ENCODE peak calls at places on chromosomes 3 and 15, in ten cellular contexts. W is iris pigment epithelial cell, D is ascending aorta, O is left ventricle myocardium inferior, K is GM12892, N is fibroblast of pulmonary artery, X is PC-9, L is nucleus accumbens, A is astrocyte, B is neural progenitor cell. E is an unnamed sample.

GRCh38 chr3:192022412-192022811 is 561.4 kb downstream of the PYDC2 start:
- DNase-seq in W (peak), D (no peak), O (no peak), K (no peak), N (peak), X (no peak), L (no peak), A (peak), B (no peak), E (peak)

GRCh38 chr15:74108111-74108510 is 22.3 kb upstream of the ISLR2 start:
- DNase-seq in W (no peak), D (no peak), O (no peak), K (no peak), N (no peak), X (no peak), L (no peak), A (no peak), B (no peak), E (no peak)

GRCh38 chr3:185207931-185208746 is 45.7 kb downstream of the EHHADH start:
- DNase-seq in W (no peak), D (no peak), O (no peak), K (peak), N (peak), X (no peak), L (no peak), A (peak), B (peak), E (no peak)

GRCh38 chr3:169091196-169091595 is 572.3 kb downstream of the MECOM start:
- DNase-seq in W (peak), D (no peak), O (no peak), K (no peak), N (peak), X (no peak), L (no peak), A (peak), B (no peak), E (no peak)

GRCh38 chr3:65953301-65953812 is 85.4 kb downstream of the MAGI1 start:
- DNase-seq in W (peak), D (no peak), O (no peak), K (no peak), N (no peak), X (peak), L (no peak), A (peak), B (peak), E (peak)

GRCh38 chr3:114608293-114608692 is 314.5 kb downstream of the TIGIT start:
- DNase-seq in W (peak), D (no peak), O (no peak), K (no peak), N (peak), X (no peak), L (no peak), A (peak), B (no peak), E (peak)

GRCh38 chr15:57205999-57206398 is 170.3 kb upstream of the CGNL1 start:
- DNase-seq in W (no peak), D (no peak), O (no peak), K (no peak), N (no peak), X (no peak), L (no peak), A (no peak), B (no peak), E (no peak)

GRCh38 chr3:32045091-32045964 is 61.1 kb upstream of the GPD1L start:
- DNase-seq in W (peak), D (peak), O (no peak), K (no peak), N (peak), X (peak), L (peak), A (peak), B (peak), E (peak)

GRCh38 chr15:55016225-55016624 is 180.5 kb downstream of the RSL24D1 start:
- DNase-seq in W (no peak), D (no peak), O (no peak), K (no peak), N (no peak), X (no peak), L (no peak), A (no peak), B (no peak), E (no peak)

GRCh38 chr3:123791898-123792297 is 92.2 kb downstream of the MYLK start:
- DNase-seq in W (no peak), D (peak), O (no peak), K (no peak), N (peak), X (no peak), L (no peak), A (peak), B (no peak), E (no peak)

GRCh38 chr3:197372076-197372661 is 73.8 kb upstream of the DLG1 start:
- DNase-seq in W (peak), D (no peak), O (no peak), K (no peak), N (peak), X (peak), L (no peak), A (peak), B (peak), E (peak)

GRCh38 chr3:9897408-9898372 is 5.0 kb upstream of the IL17RE start:
- DNase-seq in W (peak), D (no peak), O (no peak), K (no peak), N (peak), X (peak), L (no peak), A (peak), B (no peak), E (peak)

GRCh38 chr3:36700537-36701248 is 63.7 kb downstream of the DCLK3 start:
- DNase-seq in W (peak), D (peak), O (peak), K (peak), N (peak), X (peak), L (peak), A (peak), B (peak), E (peak)

GRCh38 chr15:64896371-64897069 is 15.2 kb upstream of the ANKDD1A start:
- DNase-seq in W (no peak), D (no peak), O (peak), K (no peak), N (no peak), X (no peak), L (no peak), A (no peak), B (no peak), E (no peak)

GRCh38 chr3:188926141-188926540 is 245.6 kb upstream of the TPRG1 start:
- DNase-seq in W (no peak), D (no peak), O (no peak), K (no peak), N (no peak), X (no peak), L (no peak), A (peak), B (no peak), E (no peak)

GRCh38 chr15:84840741-84841429 is 23.7 kb downstream of the ALPK3 start:
- DNase-seq in W (peak), D (peak), O (peak), K (no peak), N (peak), X (peak), L (no peak), A (peak), B (no peak), E (peak)

GRCh38 chr15:59143281-59143680 is 38.3 kb downstream of the CCNB2 start:
- DNase-seq in W (no peak), D (no peak), O (no peak), K (no peak), N (no peak), X (no peak), L (no peak), A (no peak), B (no peak), E (no peak)

GRCh38 chr3:120487079-120487693 is 36.4 kb upstream of the FSTL1 start:
- DNase-seq in W (peak), D (no peak), O (peak), K (no peak), N (peak), X (no peak), L (no peak), A (peak), B (no peak), E (no peak)

GRCh38 chr3:136858381-136858780 is 3.6 kb upstream of the NCK1 start:
- DNase-seq in W (no peak), D (no peak), O (no peak), K (no peak), N (no peak), X (no peak), L (no peak), A (no peak), B (no peak), E (no peak)

GRCh38 chr3:139642981-139643380 is 34.8 kb downstream of the NMNAT3 start:
- DNase-seq in W (no peak), D (no peak), O (no peak), K (no peak), N (no peak), X (no peak), L (no peak), A (peak), B (no peak), E (no peak)

GRCh38 chr3:134793562-134793961 is 1.5 kb upstream of the EPHB1 start:
- DNase-seq in W (no peak), D (no peak), O (no peak), K (no peak), N (no peak), X (no peak), L (no peak), A (no peak), B (no peak), E (no peak)

GRCh38 chr3:123090700-123091585 is 24.1 kb downstream of the PDIA5 start:
- DNase-seq in W (no peak), D (no peak), O (no peak), K (no peak), N (no peak), X (no peak), L (no peak), A (no peak), B (peak), E (no peak)

GRCh38 chr15:66403323-66403722 is 16.6 kb downstream of the MAP2K1 start:
- DNase-seq in W (no peak), D (no peak), O (no peak), K (no peak), N (no peak), X (no peak), L (no peak), A (no peak), B (no peak), E (no peak)

GRCh38 chr3:73029321-73029796 is 32.1 kb upstream of the EBLN2 start:
- DNase-seq in W (peak), D (no peak), O (no peak), K (no peak), N (peak), X (peak), L (no peak), A (peak), B (no peak), E (peak)

GRCh38 chr15:101454365-101454764 is 35.1 kb downstream of the PCSK6 start:
- DNase-seq in W (no peak), D (no peak), O (no peak), K (no peak), N (no peak), X (no peak), L (no peak), A (no peak), B (no peak), E (no peak)

GRCh38 chr3:69290006-69290405 is 95.9 kb downstream of the FRMD4B start:
- DNase-seq in W (no peak), D (no peak), O (peak), K (no peak), N (no peak), X (no peak), L (no peak), A (no peak), B (no peak), E (no peak)

GRCh38 chr3:152357587-152357986 is 88.9 kb downstream of the MBNL1 start:
- DNase-seq in W (no peak), D (no peak), O (no peak), K (no peak), N (no peak), X (no peak), L (no peak), A (no peak), B (no peak), E (peak)

GRCh38 chr15:68584704-68585573 is 6.1 kb downstream of the CORO2B start:
- DNase-seq in W (no peak), D (no peak), O (no peak), K (no peak), N (no peak), X (no peak), L (no peak), A (no peak), B (no peak), E (no peak)

GRCh38 chr3:192869131-192870027 is 48.3 kb downstream of the MB21D2 start:
- DNase-seq in W (peak), D (peak), O (peak), K (no peak), N (peak), X (no peak), L (no peak), A (peak), B (no peak), E (no peak)

GRCh38 chr15:101188517-101189340 is 63.1 kb downstream of the CHSY1 start:
- DNase-seq in W (peak), D (peak), O (no peak), K (no peak), N (peak), X (no peak), L (no peak), A (peak), B (no peak), E (peak)

GRCh38 chr15:91929509-91929908 is 76.0 kb downstream of the SLCO3A1 start:
- DNase-seq in W (no peak), D (no peak), O (peak), K (no peak), N (peak), X (no peak), L (no peak), A (no peak), B (no peak), E (no peak)

GRCh38 chr3:182121424-182121823 is 409.7 kb downstream of the SOX2 start:
- DNase-seq in W (no peak), D (no peak), O (no peak), K (no peak), N (no peak), X (no peak), L (no peak), A (no peak), B (peak), E (no peak)

GRCh38 chr3:29430558-29430971 is 149.7 kb downstream of the RBMS3 start:
- DNase-seq in W (peak), D (no peak), O (no peak), K (no peak), N (peak), X (no peak), L (no peak), A (peak), B (peak), E (peak)

GRCh38 chr15:78012643-78013077 is 64.9 kb downstream of the TBC1D2B start:
- DNase-seq in W (peak), D (no peak), O (no peak), K (no peak), N (no peak), X (peak), L (no peak), A (no peak), B (no peak), E (no peak)

GRCh38 chr3:13292371-13292770 is 127.8 kb downstream of the NUP210 start:
- DNase-seq in W (no peak), D (no peak), O (no peak), K (no peak), N (no peak), X (no peak), L (no peak), A (no peak), B (no peak), E (no peak)